ENCODE peak calls at places on chromosomes 4 and X, in six cellular contexts. E is IMR-90, Z is H1, Q is neuronal stem cell, A is mesenchymal stem cell, S is trophoblast cell. H is an unnamed sample.

GRCh38 chrX:85012098-85012497 is 8.4 kb downstream of the APOOL start:
- DNase-seq in E (no peak), Z (no peak), Q (no peak), A (no peak), S (no peak), H (no peak)

GRCh38 chr4:86950835-86951525 is 16.2 kb downstream of the AFF1 start:
- DNase-seq in E (no peak), Z (no peak), Q (no peak), A (no peak), S (peak; percentile 41), H (peak; percentile 64)

GRCh38 chr4:166140951-166141350 is 267.9 kb downstream of the TLL1 start:
- DNase-seq in E (no peak), Z (no peak), Q (no peak), A (no peak), S (peak; percentile 92), H (no peak)

GRCh38 chrX:70128071-70128470 is 5.2 kb upstream of the IGBP1 start:
- DNase-seq in E (no peak), Z (peak; percentile 46), Q (no peak), A (no peak), S (no peak), H (peak; percentile 50)

GRCh38 chr4:161555689-161556660 is 607.8 kb downstream of the FSTL5 start:
- DNase-seq in E (peak; percentile 68), Z (no peak), Q (no peak), A (peak; percentile 82), S (peak; percentile 1), H (no peak)

GRCh38 chr4:89438102-89438831 is 130.7 kb upstream of the GPRIN3 start:
- DNase-seq in E (peak; percentile 49), Z (peak; percentile 78), Q (no peak), A (peak; percentile 67), S (peak; percentile 81), H (peak; percentile 76)

GRCh38 chr4:119540249-119540648 is 88.4 kb downstream of the PDE5A start:
- DNase-seq in E (peak; percentile 64), Z (no peak), Q (no peak), A (no peak), S (no peak), H (no peak)

GRCh38 chr4:2067446-2068197 is 8.5 kb downstream of the NAT8L start:
- DNase-seq in E (no peak), Z (no peak), Q (no peak), A (no peak), S (no peak), H (no peak)

GRCh38 chr4:166301266-166301665 is 428.2 kb downstream of the TLL1 start:
- DNase-seq in E (no peak), Z (no peak), Q (no peak), A (no peak), S (no peak), H (no peak)

GRCh38 chr4:102564399-102564921 is 63.3 kb downstream of the NFKB1 start:
- DNase-seq in E (peak; percentile 81), Z (no peak), Q (no peak), A (peak; percentile 44), S (peak; percentile 38), H (no peak)

GRCh38 chr4:153471691-153472080 is 5.5 kb downstream of the TMEM131L start:
- DNase-seq in E (no peak), Z (no peak), Q (no peak), A (no peak), S (no peak), H (no peak)

GRCh38 chrX:45980726-45981125 is 564.5 kb downstream of the ZNF674 start:
- DNase-seq in E (no peak), Z (no peak), Q (no peak), A (no peak), S (no peak), H (no peak)

GRCh38 chr4:102217775-102218174 is 127.5 kb downstream of the SLC39A8 start:
- DNase-seq in E (no peak), Z (no peak), Q (no peak), A (no peak), S (no peak), H (no peak)

GRCh38 chr4:98706200-98706813 is 47.9 kb upstream of the TSPAN5 start:
- DNase-seq in E (no peak), Z (no peak), Q (no peak), A (no peak), S (no peak), H (no peak)

GRCh38 chr4:98700630-98701029 is 42.2 kb upstream of the TSPAN5 start:
- DNase-seq in E (no peak), Z (no peak), Q (no peak), A (no peak), S (no peak), H (no peak)
- H3K23ac ChIP-seq in E (no peak overlapping the region), Z (no peak overlapping the region), Q (no peak overlapping the region), A (no peak overlapping the region), S (no peak overlapping the region), H (no peak overlapping the region)

DNA sequence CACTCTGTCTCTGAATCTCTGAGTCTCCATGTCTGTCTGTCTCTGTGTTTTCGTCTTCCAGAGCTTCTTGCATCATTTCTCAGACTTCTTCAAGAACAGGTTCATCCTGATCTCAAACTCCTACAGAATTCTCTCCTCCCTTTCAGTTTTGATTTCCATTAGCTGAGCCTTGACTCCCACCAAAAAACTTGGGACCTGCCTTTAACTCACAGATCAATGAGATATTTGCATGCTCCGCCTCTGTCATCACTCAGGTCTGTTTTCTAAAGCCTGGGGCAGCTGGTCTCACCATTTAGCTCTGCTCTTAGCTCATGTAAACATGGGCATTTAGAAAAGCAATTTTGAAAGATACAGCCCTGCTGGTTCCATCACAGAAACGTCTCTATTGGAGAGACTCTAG is 8.6 kb downstream of the DAPP1 start:
- DNase-seq in E (no peak), Z (no peak), Q (no peak), A (no peak), S (peak; percentile 91), H (no peak)
- H4K91ac ChIP-seq in E (no peak overlapping the region), Z (no peak overlapping the region), Q (no peak overlapping the region), A (no peak overlapping the region), S (no peak overlapping the region), H (no peak overlapping the region)

GRCh38 chr4:111789901-111790640 is 355.2 kb upstream of the FAM241A start:
- DNase-seq in E (no peak), Z (no peak), Q (no peak), A (no peak), S (no peak), H (no peak)
- H3K23ac ChIP-seq in E (no peak overlapping the region), Z (no peak overlapping the region), Q (no peak overlapping the region), A (no peak overlapping the region), S (no peak overlapping the region), H (no peak overlapping the region)

GRCh38 chrX:109357714-109358113 is 124.2 kb downstream of the GUCY2F start:
- DNase-seq in E (no peak), Z (no peak), Q (no peak), A (no peak), S (peak; percentile 22), H (no peak)
- H4K91ac ChIP-seq in E (no peak overlapping the region), Z (no peak overlapping the region), Q (no peak overlapping the region), A (no peak overlapping the region), S (no peak overlapping the region), H (no peak overlapping the region)

DNA sequence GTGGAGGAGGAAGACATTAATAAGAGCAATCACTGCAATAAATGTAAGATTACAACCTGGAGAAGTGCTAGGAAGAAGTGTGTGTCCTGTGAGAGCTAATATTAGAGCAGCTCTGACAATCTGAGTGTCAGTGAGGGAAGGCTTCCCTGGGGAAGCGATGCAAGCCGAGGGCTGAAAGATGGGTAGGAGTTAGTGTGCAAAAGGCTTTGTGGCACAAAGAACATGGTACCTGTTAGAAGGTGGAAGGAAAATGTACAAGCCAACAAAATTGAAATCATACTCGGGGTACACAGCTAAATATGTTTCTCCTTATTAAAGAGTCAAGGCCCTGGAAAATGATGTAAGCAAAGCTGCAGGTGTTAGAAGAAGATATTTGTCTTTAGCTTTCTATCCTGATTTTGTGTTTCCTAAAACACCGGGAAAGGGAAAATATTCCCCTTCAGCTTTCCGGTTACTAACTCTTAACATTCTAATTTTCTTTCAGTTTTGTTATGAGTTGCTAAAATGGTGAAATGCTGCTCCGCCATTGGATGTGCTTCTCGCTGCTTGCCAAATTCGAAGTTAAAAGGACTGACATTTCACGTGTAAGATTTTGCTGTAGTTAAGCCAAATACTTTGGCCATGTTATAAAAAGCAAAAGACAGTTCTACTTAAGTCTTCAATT is 808 bp downstream of the THAP6 start:
- DNase-seq in E (no peak), Z (no peak), Q (no peak), A (no peak), S (no peak), H (no peak)
- H3K23ac ChIP-seq in E (peak overlapping the region; percentile 61), Z (no peak overlapping the region), Q (no peak overlapping the region), A (no peak overlapping the region), S (no peak overlapping the region), H (no peak overlapping the region)